ENCODE peak calls at places on chromosomes 11 and 22, in ten cellular contexts. W, Q, H, F, A, E, X, S, M and G are unnamed samples.

GRCh38 chr22:25097006-25097405 is 102.7 kb upstream of the CRYBB3 start:
- DNase-seq in S (no peak), F (no peak), X (no peak), E (no peak), Q (no peak), M (no peak), H (no peak), W (no peak), A (no peak), G (no peak)

GRCh38 chr22:26321469-26321913 is 107.6 kb upstream of the ASPHD2 start:
- DNase-seq in Q (no peak), F (peak), W (no peak), E (peak), X (no peak), A (no peak), M (peak), S (no peak), H (no peak), G (peak)

GRCh38 chr11:68002943-68003845 is 703 bp downstream of the UNC93B1 start:
- DNase-seq in H (peak), F (no peak), A (no peak), X (peak), W (peak), M (no peak), Q (peak), E (peak), S (no peak), G (no peak)

GRCh38 chr22:40241200-40241763 is 63.6 kb downstream of the TNRC6B start:
- DNase-seq in X (no peak), E (no peak), S (no peak), H (no peak), F (no peak), M (no peak), A (no peak), W (no peak), Q (no peak), G (no peak)

GRCh38 chr22:24957043-24957442 is 4.5 kb downstream of the KIAA1671 start:
- DNase-seq in H (peak), F (no peak), E (no peak), A (no peak), M (no peak), S (no peak), Q (no peak), X (no peak), W (no peak), G (no peak)

GRCh38 chr11:16505481-16505880 is 149.1 kb upstream of the SOX6 start:
- DNase-seq in F (no peak), A (no peak), W (no peak), Q (no peak), H (peak), X (no peak), S (no peak), E (no peak), M (no peak), G (no peak)

GRCh38 chr11:77705877-77706579 is 68.4 kb upstream of the CLNS1A start:
- DNase-seq in H (no peak), W (no peak), M (no peak), X (no peak), A (no peak), E (no peak), F (no peak), Q (no peak), S (no peak), G (no peak)

GRCh38 chr22:16608931-16609330 is 16.3 kb upstream of the CCT8L2 start:
- DNase-seq in H (no peak), F (no peak), E (peak), Q (no peak), A (no peak), M (no peak), W (no peak), S (no peak), X (no peak), G (no peak)

GRCh38 chr22:40834628-40835027 is 15.5 kb upstream of the SLC25A17 start:
- DNase-seq in X (no peak), F (no peak), S (no peak), H (no peak), E (no peak), A (no peak), W (no peak), M (no peak), Q (no peak), G (no peak)

GRCh38 chr11:34030386-34030785 is 21.1 kb upstream of the CAPRIN1 start:
- DNase-seq in W (no peak), M (no peak), H (no peak), F (no peak), E (no peak), Q (no peak), X (no peak), A (no peak), S (no peak), G (no peak)

GRCh38 chr11:71568707-71569349 is 3.5 kb downstream of the KRTAP5-10 start:
- DNase-seq in M (no peak), W (no peak), H (no peak), F (no peak), A (no peak), Q (no peak), E (no peak), S (no peak), X (no peak), G (no peak)

GRCh38 chr22:37310075-37310606 is 27.8 kb downstream of the CYTH4 start:
- DNase-seq in H (no peak), F (no peak), X (no peak), E (no peak), A (no peak), Q (no peak), W (peak), S (no peak), M (no peak), G (no peak)

GRCh38 chr11:3823762-3824506 is 15.6 kb downstream of the PGAP2 start:
- DNase-seq in A (no peak), W (no peak), H (no peak), F (no peak), E (no peak), X (no peak), S (no peak), Q (no peak), M (no peak), G (no peak)

GRCh38 chr11:35424157-35424945 is 5.0 kb upstream of the SLC1A2 start:
- DNase-seq in W (no peak), E (no peak), F (no peak), H (no peak), A (no peak), X (no peak), Q (no peak), S (no peak), M (no peak), G (no peak)

GRCh38 chr11:68440254-68440653 is 20.3 kb upstream of the PPP6R3 start:
- DNase-seq in Q (no peak), E (no peak), A (no peak), F (peak), M (no peak), H (no peak), X (no peak), W (no peak), S (no peak), G (no peak)